ENCODE peak calls at places on chromosome 6, in six cellular contexts. O is IMR-90, G is H1, X is H9, D is neuronal stem cell, Z is mesenchymal stem cell. Q is an unnamed sample.
A peak's percentile ranks its signal among the peaks of the same experiment; 100 is the strongest.

GRCh38 chr6:17349437-17349836 is 44.0 kb upstream of the CAP2 start:
- DNase-seq in O (peak; percentile 12), G (no peak), X (no peak), D (no peak), Z (peak; percentile 6), Q (no peak)

GRCh38 chr6:137630666-137631065 is 136.5 kb upstream of the OLIG3 start:
- DNase-seq in O (no peak), G (no peak), X (no peak), D (no peak), Z (no peak), Q (no peak)

GRCh38 chr6:31621320-31621939 is 915 bp downstream of the PRRC2A start:
- DNase-seq in O (no peak), G (no peak), X (no peak), D (no peak), Z (peak; percentile 24), Q (no peak)

GRCh38 chr6:108731229-108731565 is 117.0 kb upstream of the ARMC2 start:
- DNase-seq in O (no peak), G (no peak), X (no peak), D (no peak), Z (no peak), Q (no peak)

GRCh38 chr6:127198549-127198948 is 68.1 kb upstream of the RNF146 start:
- DNase-seq in O (peak; percentile 43), G (no peak), X (no peak), D (no peak), Z (peak; percentile 82), Q (no peak)

GRCh38 chr6:166691199-166691598 is 64.1 kb upstream of the RPS6KA2 start:
- DNase-seq in O (peak; percentile 54), G (no peak), X (no peak), D (no peak), Z (peak; percentile 65), Q (peak; percentile 79)

GRCh38 chr6:77876300-77876699 is 223.5 kb downstream of the MEI4 start:
- DNase-seq in O (no peak), G (no peak), X (no peak), D (no peak), Z (no peak), Q (no peak)

GRCh38 chr6:31585531-31585930 is 546 bp upstream of the LST1 start:
- DNase-seq in O (no peak), G (no peak), X (peak; percentile 66), D (no peak), Z (no peak), Q (peak; percentile 70)

GRCh38 chr6:160028487-160029275 is 59.8 kb downstream of the IGF2R start:
- DNase-seq in O (no peak), G (no peak), X (no peak), D (no peak), Z (no peak), Q (no peak)

GRCh38 chr6:163741342-163741741 is 326.8 kb downstream of the QKI start:
- DNase-seq in O (no peak), G (no peak), X (no peak), D (no peak), Z (no peak), Q (no peak)

GRCh38 chr6:7129784-7130569 is 22.2 kb downstream of the RREB1 start:
- DNase-seq in O (peak; percentile 65), G (no peak), X (no peak), D (no peak), Z (peak; percentile 75), Q (no peak)

GRCh38 chr6:157928428-157928827 is 53.2 kb upstream of the SYNJ2 start:
- DNase-seq in O (no peak), G (no peak), X (no peak), D (no peak), Z (no peak), Q (no peak)

GRCh38 chr6:131914967-131915751 is 36.0 kb downstream of the CCN2 start:
- DNase-seq in O (peak; percentile 89), G (no peak), X (peak; percentile 50), D (peak; percentile 58), Z (peak; percentile 76), Q (peak; percentile 84)

GRCh38 chr6:51934098-51934497 is 153.3 kb downstream of the PKHD1 start:
- DNase-seq in O (no peak), G (peak; percentile 54), X (peak; percentile 75), D (no peak), Z (no peak), Q (peak; percentile 86)

GRCh38 chr6:149273318-149273717 is 44.2 kb upstream of the TAB2 start:
- DNase-seq in O (no peak), G (no peak), X (no peak), D (no peak), Z (no peak), Q (no peak)

GRCh38 chr6:105867280-105867679 is 218.9 kb upstream of the PRDM1 start:
- DNase-seq in O (no peak), G (no peak), X (no peak), D (no peak), Z (no peak), Q (no peak)

GRCh38 chr6:130843575-130844320 is 16.5 kb downstream of the SMLR1 start:
- DNase-seq in O (peak; percentile 33), G (no peak), X (no peak), D (peak; percentile 23), Z (peak; percentile 63), Q (peak; percentile 58)

GRCh38 chr6:18389479-18389878 is 2.3 kb downstream of the RNF144B start:
- DNase-seq in O (peak; percentile 48), G (no peak), X (no peak), D (no peak), Z (no peak), Q (no peak)

GRCh38 chr6:43455034-43455747 is at the start of gene DLK2:
- DNase-seq in O (no peak), G (peak; percentile 58), X (no peak), D (no peak), Z (no peak), Q (no peak)

GRCh38 chr6:52724041-52724405 is 39.3 kb downstream of the GSTA2 start:
- DNase-seq in O (peak; percentile 56), G (no peak), X (no peak), D (no peak), Z (no peak), Q (no peak)

GRCh38 chr6:131136021-131136847 is 967 bp downstream of the AKAP7 start:
- DNase-seq in O (peak; percentile 40), G (no peak), X (no peak), D (no peak), Z (peak; percentile 9), Q (no peak)

GRCh38 chr6:124590001-124590400 is 372.2 kb upstream of the RNF217 start:
- DNase-seq in O (no peak), G (no peak), X (no peak), D (no peak), Z (no peak), Q (peak; percentile 82)

GRCh38 chr6:121932071-121933009 is 467.1 kb upstream of the HSF2 start:
- DNase-seq in O (peak; percentile 95), G (peak; percentile 49), X (peak; percentile 93), D (peak; percentile 18), Z (peak; percentile 94), Q (peak; percentile 99)

DNA sequence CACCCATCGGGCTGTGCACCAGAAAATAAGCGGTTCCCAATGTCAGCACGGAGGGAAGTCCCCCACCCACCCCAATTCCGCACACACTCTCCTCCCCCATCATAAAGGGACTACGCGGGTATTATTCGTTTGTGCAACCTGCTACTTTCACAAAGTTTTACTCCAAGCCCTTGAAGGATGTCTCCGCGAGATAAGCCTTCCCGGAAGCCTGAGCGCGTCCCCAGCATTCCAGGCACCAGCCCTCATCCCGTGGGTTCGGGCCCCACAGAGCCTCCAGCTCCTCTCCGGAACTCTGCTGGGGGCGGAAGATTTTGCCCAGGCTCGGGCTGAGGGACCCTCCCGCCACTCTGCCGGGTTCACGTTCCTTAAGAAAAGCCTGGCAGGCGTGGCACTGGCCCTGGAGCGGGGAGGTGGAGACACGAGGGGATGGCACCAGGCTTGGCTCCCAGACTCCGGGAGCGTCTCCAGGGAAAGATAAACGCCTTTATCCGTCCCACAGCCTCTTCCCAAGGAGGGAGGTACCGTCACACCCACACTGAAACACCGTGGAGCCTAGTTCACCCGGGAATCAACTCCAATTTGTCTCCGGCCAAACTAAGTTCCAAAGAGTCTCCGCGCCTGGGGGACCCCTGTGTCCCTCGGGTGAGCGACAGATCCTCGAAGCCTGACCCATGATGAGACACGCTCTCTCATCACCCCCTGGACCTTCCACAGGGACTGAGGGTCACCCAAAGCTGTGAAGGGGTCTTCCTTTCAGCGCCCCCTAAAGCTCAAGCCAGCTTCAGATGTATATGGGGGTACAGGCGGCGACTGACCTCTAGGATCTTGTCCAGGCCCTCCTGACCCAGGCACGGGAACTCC is 934 bp downstream of the KCNK5 start:
- DNase-seq in O (no peak), G (no peak), X (no peak), D (no peak), Z (no peak), Q (no peak)
- H3K4me1 ChIP-seq in O (no peaks in the 10 kb centered on the region), G (peaks cover 54% of the 10 kb centered on the region), X (peaks cover 30% of the 10 kb centered on the region), D (peaks cover 43% of the 10 kb centered on the region), Z (peaks cover 9% of the 10 kb centered on the region), Q (peaks cover 31% of the 10 kb centered on the region)

DNA sequence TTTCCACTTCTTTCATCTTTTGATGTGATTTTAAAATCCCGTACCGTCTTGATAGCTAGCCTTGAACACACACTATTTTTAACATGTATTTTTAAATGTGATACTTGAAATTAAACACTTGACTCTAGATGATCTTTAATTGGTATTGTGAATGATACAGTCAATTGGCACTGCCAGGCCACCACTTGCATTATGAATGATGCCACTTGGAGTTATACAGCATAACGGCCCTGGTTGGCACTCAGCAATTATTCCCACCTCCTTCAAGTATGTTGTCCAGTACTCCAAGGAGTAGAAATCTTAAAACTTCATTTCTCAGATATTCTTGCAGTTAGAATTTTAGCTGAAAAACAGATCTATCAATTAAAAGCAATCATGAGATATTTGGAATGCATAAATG is 62.9 kb downstream of the TENT5A start:
- DNase-seq in O (no peak), G (no peak), X (no peak), D (no peak), Z (no peak), Q (no peak)
- H2BK15ac ChIP-seq in O (no peak overlapping the region), G (no peak overlapping the region), X (no peak overlapping the region), D (no peak overlapping the region), Z (no peak overlapping the region), Q (no peak overlapping the region)

DNA sequence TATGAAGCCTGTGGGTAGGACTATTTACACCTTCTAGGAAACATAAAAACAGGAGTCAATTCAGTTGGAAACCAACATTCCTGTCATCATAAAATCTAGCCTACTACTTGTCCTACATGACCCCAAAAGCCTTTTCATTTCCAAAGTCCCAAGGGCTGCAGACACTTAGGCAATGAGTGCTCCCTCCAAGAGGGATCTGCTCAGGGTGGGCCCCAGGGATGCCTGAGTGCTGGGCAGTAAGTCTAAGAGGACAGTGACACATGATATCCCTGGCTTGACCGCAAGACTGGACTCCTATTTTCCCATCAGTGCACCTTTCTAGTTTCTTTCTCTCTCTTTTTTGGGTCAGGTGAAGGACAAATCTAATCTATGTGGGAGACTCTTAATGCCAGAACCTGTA is 1101.3 kb downstream of the GRIK2 start:
- DNase-seq in O (no peak), G (no peak), X (no peak), D (no peak), Z (no peak), Q (no peak)
- H3K4me1 ChIP-seq in O (no peaks in the 10 kb centered on the region), G (no peaks in the 10 kb centered on the region), X (no peaks in the 10 kb centered on the region), D (no peaks in the 10 kb centered on the region), Z (no peaks in the 10 kb centered on the region), Q (no peaks in the 10 kb centered on the region)

GRCh38 chr6:140641412-140641811 is 1267.0 kb upstream of the CITED2 start:
- DNase-seq in O (no peak), G (no peak), X (no peak), D (no peak), Z (no peak), Q (no peak)

DNA sequence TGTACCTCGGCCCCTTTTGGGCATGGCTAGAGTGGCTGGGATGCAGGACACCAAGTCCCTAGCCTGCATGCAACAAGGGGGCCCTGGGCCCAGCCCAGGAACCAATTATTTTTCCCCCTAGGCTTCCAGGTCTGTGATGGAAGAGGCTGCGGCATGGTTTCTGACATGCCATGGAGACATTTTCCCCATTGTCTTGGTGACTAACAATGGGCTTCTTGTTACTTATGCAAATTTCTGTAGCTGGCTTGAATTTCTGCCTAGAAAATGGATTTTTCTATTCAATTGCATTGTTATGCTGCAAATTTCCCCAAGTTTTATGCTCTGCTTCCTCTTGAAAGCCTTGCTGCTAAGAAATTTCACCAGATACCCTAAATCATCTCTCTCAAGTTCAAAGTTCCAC is 1269.6 kb upstream of the CITED2 start:
- DNase-seq in O (no peak), G (no peak), X (no peak), D (no peak), Z (no peak), Q (no peak)
- H2BK15ac ChIP-seq in O (no peak overlapping the region), G (no peak overlapping the region), X (no peak overlapping the region), D (no peak overlapping the region), Z (no peak overlapping the region), Q (no peak overlapping the region)

Q was measured in mesendoderm.